ENCODE peak calls at places on chromosome 12, in four cellular contexts. H, N, U and D are unnamed samples.

GRCh38 chr12:48447755-48448154 is 24.6 kb upstream of the ANP32D start:
- DNase-seq in U (no peak), N (no peak), H (no peak), D (no peak)

GRCh38 chr12:57632369-57632897 is 568 bp downstream of the B4GALNT1 start:
- DNase-seq in H (no peak), N (no peak), U (peak; percentile 17), D (no peak)

GRCh38 chr12:128137140-128137539 is 129.8 kb upstream of the TMEM132C start:
- DNase-seq in U (no peak), N (no peak), H (no peak), D (no peak)

GRCh38 chr12:131784909-131785762 is 43.1 kb upstream of the MMP17 start:
- DNase-seq in U (no peak), H (no peak), N (no peak), D (no peak)

GRCh38 chr12:89351489-89352241 is 636 bp downstream of the DUSP6 start:
- DNase-seq in U (no peak), N (peak; percentile 47), H (peak; percentile 75), D (no peak)

GRCh38 chr12:67697443-67697842 is 48.9 kb downstream of the DYRK2 start:
- DNase-seq in H (no peak), N (no peak), U (no peak), D (no peak)

GRCh38 chr12:7951671-7952070 is 15.7 kb upstream of the SLC2A3 start:
- DNase-seq in N (no peak), H (no peak), U (no peak), D (no peak)

GRCh38 chr12:20004951-20005350 is 363.4 kb upstream of the PDE3A start:
- DNase-seq in H (no peak), N (no peak), U (no peak), D (no peak)

GRCh38 chr12:127675936-127676335 is 591.0 kb upstream of the TMEM132C start:
- DNase-seq in N (no peak), U (no peak), H (no peak), D (no peak)

GRCh38 chr12:26572131-26572530 is 260.9 kb downstream of the ITPR2 start:
- DNase-seq in N (peak; percentile 12), H (no peak), U (no peak), D (no peak)

GRCh38 chr12:91620949-91621348 is 438.3 kb upstream of the DCN start:
- DNase-seq in H (no peak), N (no peak), U (no peak), D (no peak)

GRCh38 chr12:122459211-122459610 is 36.7 kb upstream of the CLIP1 start:
- DNase-seq in U (no peak), N (no peak), H (peak; percentile 11), D (no peak)

GRCh38 chr12:131087302-131087818 is 133.7 kb downstream of the ADGRD1 start:
- DNase-seq in N (no peak), H (peak; percentile 48), U (no peak), D (no peak)

GRCh38 chr12:90010089-90010488 is 301.5 kb upstream of the ATP2B1 start:
- DNase-seq in N (no peak), U (no peak), H (no peak), D (no peak)

GRCh38 chr12:66692986-66693385 is 14.1 kb upstream of the GRIP1 start:
- DNase-seq in U (no peak), H (no peak), N (no peak), D (no peak)
- H3K4me3 ChIP-seq in U (no peak overlapping the region), H (no peak overlapping the region), N (no peak overlapping the region), D (no peak overlapping the region)

GRCh38 chr12:98151105-98151504 is 364.3 kb upstream of the TMPO start:
- DNase-seq in U (no peak), N (no peak), H (no peak), D (no peak)
- H3K4me3 ChIP-seq in U (no peak overlapping the region), N (no peak overlapping the region), H (no peak overlapping the region), D (no peak overlapping the region)

GRCh38 chr12:49661191-49661590 is 37.8 kb downstream of the PRPF40B start:
- DNase-seq in N (no peak), U (no peak), H (no peak), D (no peak)
- H3K4me3 ChIP-seq in N (no peak overlapping the region), U (no peak overlapping the region), H (no peak overlapping the region), D (no peak overlapping the region)

GRCh38 chr12:40693503-40693863 is 1.2 kb downstream of the CNTN1 start:
- DNase-seq in H (peak; percentile 62), U (peak; percentile 24), N (no peak), D (no peak)
- H3K4me3 ChIP-seq in H (peak overlapping the region; percentile 46), U (peak overlapping the region; percentile 52), N (peak overlapping the region; percentile 39), D (peak overlapping the region; percentile 63)

DNA sequence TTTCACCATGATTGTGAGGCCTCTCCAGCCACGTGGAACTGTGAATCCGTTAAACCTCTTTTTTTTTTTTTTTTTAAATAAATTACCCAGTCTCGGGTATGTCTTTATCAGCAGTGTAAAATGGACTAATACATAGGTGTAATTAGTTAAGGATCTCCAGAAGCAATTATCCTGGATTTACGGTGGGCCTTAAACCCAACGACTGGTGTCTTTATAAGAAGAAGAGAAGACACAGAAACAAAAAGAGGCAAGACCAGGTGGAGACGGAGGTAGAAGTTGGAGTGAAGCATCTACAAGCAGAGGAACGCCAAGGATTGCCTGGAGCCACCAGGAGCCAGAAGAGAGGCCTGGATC is 114.6 kb upstream of the MAP1LC3B2 start:
- DNase-seq in N (no peak), H (no peak), U (no peak), D (no peak)
- H3K4me3 ChIP-seq in N (no peak overlapping the region), H (no peak overlapping the region), U (no peak overlapping the region), D (no peak overlapping the region)

DNA sequence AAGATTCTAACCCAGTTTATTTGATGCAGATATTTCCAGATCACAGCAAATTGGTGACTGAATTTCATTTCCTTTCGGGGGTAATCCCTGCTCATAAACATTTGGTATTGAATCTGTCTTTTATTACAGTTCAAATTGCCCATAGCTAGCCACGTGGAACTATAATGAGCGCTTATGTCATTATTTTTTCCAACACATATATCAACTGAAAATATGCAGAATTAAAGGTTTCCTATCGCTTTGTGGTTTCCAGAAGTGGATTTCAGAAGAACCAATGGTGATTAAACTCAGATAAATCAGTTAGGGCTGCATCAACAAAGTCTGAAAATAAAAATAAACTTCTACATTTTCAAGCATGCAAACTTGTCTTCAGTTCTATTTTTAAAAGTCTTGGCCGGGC is 111.9 kb downstream of the PIK3C2G start:
- DNase-seq in H (no peak), N (no peak), U (no peak), D (no peak)
- H3K4me3 ChIP-seq in H (no peak overlapping the region), N (no peak overlapping the region), U (no peak overlapping the region), D (no peak overlapping the region)

GRCh38 chr12:124608451-124608870 is 41.0 kb upstream of the NCOR2 start:
- DNase-seq in H (no peak), U (no peak), N (peak; percentile 46), D (no peak)
- H3K4me3 ChIP-seq in H (no peak overlapping the region), U (no peak overlapping the region), N (no peak overlapping the region), D (no peak overlapping the region)

GRCh38 chr12:6630696-6631095 is 5.1 kb downstream of the LPAR5 start:
- DNase-seq in N (no peak), H (no peak), U (no peak), D (no peak)
- H3K4me3 ChIP-seq in N (peak overlapping the region; percentile 16), H (no peak overlapping the region), U (no peak overlapping the region), D (no peak overlapping the region)

DNA sequence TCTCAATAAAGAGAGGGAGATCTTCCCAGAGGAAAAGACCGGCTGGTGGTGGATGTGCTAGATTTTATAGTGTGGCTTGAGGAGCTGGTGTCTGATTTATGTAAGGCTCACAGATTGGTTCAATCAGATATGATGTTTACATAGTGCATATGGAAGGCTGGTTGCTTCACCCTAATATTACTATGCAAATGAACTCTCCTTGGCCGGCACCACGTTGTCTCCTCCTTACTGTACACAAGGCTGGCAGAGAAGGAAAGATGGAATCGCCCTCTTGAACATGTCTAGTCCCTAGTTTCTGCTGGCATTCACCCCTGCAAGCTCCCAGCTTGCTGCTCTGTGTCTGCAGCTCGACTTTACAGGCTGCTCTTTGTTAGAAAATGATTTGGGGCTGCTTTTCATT is 8.9 kb downstream of the FAM186A start:
- DNase-seq in U (no peak), H (no peak), N (no peak), D (no peak)
- H3K4me3 ChIP-seq in U (no peak overlapping the region), H (no peak overlapping the region), N (no peak overlapping the region), D (no peak overlapping the region)

GRCh38 chr12:9864913-9865675 is 4.1 kb downstream of the CLEC2B start:
- DNase-seq in U (no peak), H (no peak), N (no peak), D (no peak)
- H3K4me3 ChIP-seq in U (peak overlapping the region; percentile 50), H (no peak overlapping the region), N (no peak overlapping the region), D (no peak overlapping the region)